ENCODE peak calls at places on chromosomes 12 and 14, in four cellular contexts. One of them, this sample, is unnamed.

GRCh38 chr14:52222901-52223300 is 44.6 kb upstream of the PTGDR start:
- DNase-seq in HTR-8/SVneo: no peak
- DNase-seq in hypothalamus: no peak
- DNase-seq in Calu3: no peak
- DNase-seq in this sample: no peak

GRCh38 chr12:108418162-108418561 is 79.1 kb upstream of the CMKLR1 start:
- DNase-seq in HTR-8/SVneo: no peak
- DNase-seq in hypothalamus: no peak
- DNase-seq in Calu3: no peak
- DNase-seq in this sample: no peak

GRCh38 chr12:116590561-116590960 is 31.4 kb downstream of the MAP1LC3B2 start:
- DNase-seq in HTR-8/SVneo: peak; percentile 41
- DNase-seq in hypothalamus: no peak
- DNase-seq in Calu3: no peak
- DNase-seq in this sample: no peak

GRCh38 chr14:83217492-83217891 is 1683.8 kb upstream of the SEL1L start:
- DNase-seq in HTR-8/SVneo: peak; percentile 3
- DNase-seq in hypothalamus: no peak
- DNase-seq in Calu3: no peak
- DNase-seq in this sample: no peak

GRCh38 chr14:99872786-99873440 is 79.7 kb downstream of the EML1 start:
- DNase-seq in HTR-8/SVneo: no peak
- DNase-seq in hypothalamus: no peak
- DNase-seq in Calu3: no peak
- DNase-seq in this sample: no peak

GRCh38 chr12:107635139-107635538 is 50.5 kb upstream of the PWP1 start:
- DNase-seq in HTR-8/SVneo: no peak
- DNase-seq in hypothalamus: no peak
- DNase-seq in Calu3: no peak
- DNase-seq in this sample: no peak

GRCh38 chr12:105911966-105912365 is 226.8 kb downstream of the NUAK1 start:
- DNase-seq in HTR-8/SVneo: no peak
- DNase-seq in hypothalamus: no peak
- DNase-seq in Calu3: no peak
- DNase-seq in this sample: no peak

GRCh38 chr12:99984271-99985128 is at the start of gene ANKS1B:
- DNase-seq in HTR-8/SVneo: peak; percentile 54
- DNase-seq in hypothalamus: peak; percentile 55
- DNase-seq in Calu3: peak; percentile 67
- DNase-seq in this sample: no peak

GRCh38 chr12:5789469-5789968 is 155.5 kb downstream of the ANO2 start:
- DNase-seq in HTR-8/SVneo: no peak
- DNase-seq in hypothalamus: no peak
- DNase-seq in Calu3: no peak
- DNase-seq in this sample: peak; percentile 46